ENCODE peak calls at places on chromosomes 13 and 19, in four cellular contexts. R is mesendoderm, T is GM23248, I is H9. A is an unnamed sample.

GRCh38 chr13:96020155-96020575 is 33.0 kb downstream of the UGGT2 start:
- DNase-seq in R (peak), I (peak), T (peak), A (peak)

GRCh38 chr19:12664406-12665280 is 1.9 kb downstream of the MAN2B1 start:
- DNase-seq in I (peak), R (peak), T (peak), A (no peak)

GRCh38 chr19:53521373-53522202 is 16.4 kb upstream of the ZNF331 start:
- DNase-seq in I (no peak), R (no peak), T (no peak), A (no peak)

GRCh38 chr13:43522788-43523187 is 264.0 kb downstream of the ENOX1 start:
- DNase-seq in T (peak), I (no peak), R (no peak), A (no peak)

GRCh38 chr13:113996912-113997745 is 23.3 kb upstream of the C13orf46 start:
- DNase-seq in T (no peak), I (no peak), R (no peak), A (no peak)

GRCh38 chr19:3019211-3019854 is 9.7 kb downstream of the TLE2 start:
- DNase-seq in T (no peak), I (no peak), R (no peak), A (no peak)

GRCh38 chr13:75566658-75567057 is 17.1 kb downstream of the UCHL3 start:
- DNase-seq in T (peak), R (no peak), I (no peak), A (no peak)

GRCh38 chr13:112713517-112714253 is 23.8 kb downstream of the ATP11A start:
- DNase-seq in T (no peak), R (no peak), I (no peak), A (no peak)

GRCh38 chr13:107765724-107766436 is 449.5 kb downstream of the LIG4 start:
- DNase-seq in R (no peak), I (no peak), T (peak), A (no peak)

GRCh38 chr19:4878491-4878968 is 11.1 kb upstream of the PLIN3 start:
- DNase-seq in I (peak), R (no peak), T (no peak), A (no peak)
- H3K4me2 ChIP-seq in I (no peak), R (no peak), T (no peak), A (no peak)

GRCh38 chr13:40981361-40981760 is 37.8 kb downstream of the ELF1 start:
- DNase-seq in I (no peak), T (no peak), R (no peak), A (no peak)

GRCh38 chr13:40983269-40983668 is 35.8 kb downstream of the ELF1 start:
- DNase-seq in R (no peak), T (peak), I (no peak), A (no peak)

GRCh38 chr13:40980466-40980865 is 38.6 kb downstream of the ELF1 start:
- DNase-seq in R (no peak), T (no peak), I (no peak), A (no peak)

GRCh38 chr13:40982772-40983171 is 36.3 kb downstream of the ELF1 start:
- DNase-seq in I (no peak), R (peak), T (peak), A (peak)

GRCh38 chr13:40981949-40982348 is 37.2 kb downstream of the ELF1 start:
- DNase-seq in I (no peak), T (no peak), R (no peak), A (no peak)
- H3K4me2 ChIP-seq in I (no peak), T (no peak), R (no peak), A (peak)

GRCh38 chr13:79973533-79973963 is 367.4 kb downstream of the SPRY2 start:
- DNase-seq in T (peak), R (peak), I (no peak), A (peak)
- H3K4me2 ChIP-seq in T (no peak), R (no peak), I (no peak), A (no peak)

GRCh38 chr19:36373638-36374156 is 5.3 kb downstream of the ZFP14 start:
- DNase-seq in R (no peak), I (no peak), T (no peak), A (no peak)

GRCh38 chr19:36378625-36379509 is at the start of gene ZFP14:
- DNase-seq in T (peak), I (peak), R (peak), A (peak)

GRCh38 chr19:36377541-36378178 is 1.3 kb downstream of the ZFP14 start:
- DNase-seq in T (peak), R (no peak), I (no peak), A (no peak)

GRCh38 chr19:36379510-36379819 is 464 bp upstream of the ZFP14 start:
- DNase-seq in R (no peak), I (no peak), T (no peak), A (no peak)
- H3K4me2 ChIP-seq in R (no peak), I (peak), T (peak), A (peak)

GRCh38 chr19:10499550-10500246 is 3.5 kb downstream of the KEAP1 start:
- DNase-seq in I (peak), R (no peak), T (no peak), A (no peak)
- H3K4me2 ChIP-seq in I (peak), R (no peak), T (no peak), A (peak)